ENCODE peak calls at places on chromosomes 7 and 10, in nine cellular contexts. F is bronchial epithelial cell; U is fibroblast of pulmonary artery; A is endothelial cell of umbilical vein; M is left ventricle myocardium inferior; P is Calu3; K is tibial nerve; N is CD4-positive, alpha-beta T cell; D is omental fat pad. R is an unnamed sample.

GRCh38 chr10:32205666-32206065 is 141.3 kb downstream of the EPC1 start:
- DNase-seq in P (no peak), U (peak), D (no peak), N (no peak), K (no peak), A (peak), M (no peak), F (no peak), R (no peak)

GRCh38 chr10:1050555-1050954 is 1.6 kb upstream of the IDI1 start:
- DNase-seq in U (no peak), A (no peak), P (peak), D (no peak), N (peak), F (peak), K (no peak), M (no peak), R (no peak)

GRCh38 chr7:17136156-17136555 is 162.3 kb upstream of the AHR start:
- DNase-seq in P (no peak), M (no peak), A (no peak), N (no peak), F (no peak), K (no peak), D (no peak), U (no peak), R (no peak)

GRCh38 chr10:2951235-2951835 is 116.0 kb upstream of the PFKP start:
- DNase-seq in N (no peak), M (no peak), A (no peak), K (no peak), P (no peak), U (no peak), F (no peak), D (no peak), R (no peak)

GRCh38 chr7:82674319-82674718 is 230.7 kb upstream of the CACNA2D1 start:
- DNase-seq in N (no peak), D (no peak), M (no peak), A (no peak), K (no peak), P (no peak), F (no peak), U (peak), R (no peak)

GRCh38 chr10:88159127-88159829 is 295.9 kb downstream of the PTEN start:
- DNase-seq in A (no peak), F (no peak), U (no peak), K (no peak), M (no peak), N (no peak), P (no peak), D (no peak), R (no peak)

GRCh38 chr10:29392376-29393021 is 103.6 kb downstream of the LYZL1 start:
- DNase-seq in N (peak), P (peak), M (no peak), A (peak), U (peak), K (peak), F (peak), D (no peak), R (no peak)

GRCh38 chr7:31744294-31744874 is 57.4 kb downstream of the PPP1R17 start:
- DNase-seq in D (peak), N (peak), M (peak), A (peak), U (peak), K (peak), P (peak), F (peak), R (peak)

GRCh38 chr10:74541375-74541774 is 285.0 kb upstream of the KAT6B start:
- DNase-seq in D (no peak), N (no peak), F (no peak), P (no peak), U (no peak), K (no peak), M (no peak), A (no peak), R (no peak)

GRCh38 chr7:3461923-3462322 is 160.9 kb downstream of the SDK1 start:
- DNase-seq in M (no peak), A (no peak), U (no peak), P (no peak), F (no peak), D (no peak), K (no peak), N (peak), R (no peak)

GRCh38 chr7:112892263-112892662 is 102.1 kb upstream of the TMEM168 start:
- DNase-seq in M (no peak), P (no peak), A (no peak), N (no peak), D (no peak), F (peak), K (no peak), U (peak), R (no peak)

GRCh38 chr10:95755511-95756004 is 405 bp upstream of the ENTPD1 start:
- DNase-seq in P (peak), U (peak), A (peak), N (no peak), F (no peak), K (no peak), D (no peak), M (peak), R (peak)

GRCh38 chr7:148783801-148784527 is 85.3 kb downstream of the CUL1 start:
- DNase-seq in F (peak), K (no peak), A (no peak), P (no peak), U (no peak), N (no peak), M (no peak), D (no peak), R (no peak)

GRCh38 chr7:91182819-91183405 is 81.3 kb upstream of the FZD1 start:
- DNase-seq in F (peak), P (no peak), U (peak), N (no peak), K (no peak), D (no peak), M (no peak), A (peak), R (no peak)

GRCh38 chr7:120055300-120055699 is 217.7 kb upstream of the KCND2 start:
- DNase-seq in N (no peak), K (no peak), A (no peak), D (no peak), P (peak), U (peak), F (peak), M (no peak), R (no peak)

GRCh38 chr7:81684513-81685262 is 85.2 kb downstream of the HGF start:
- DNase-seq in A (peak), P (peak), F (peak), M (peak), D (peak), K (peak), U (peak), N (no peak), R (peak)

GRCh38 chr7:104862719-104863118 is 151.3 kb upstream of the KMT2E start:
- DNase-seq in D (no peak), U (peak), K (no peak), N (no peak), P (no peak), M (no peak), F (no peak), A (no peak), R (no peak)

GRCh38 chr7:86469680-86470295 is 173.9 kb upstream of the GRM3 start:
- DNase-seq in P (peak), M (no peak), A (peak), D (peak), K (peak), U (peak), N (no peak), F (peak), R (no peak)

GRCh38 chr10:99172130-99172738 is 63.4 kb downstream of the HPSE2 start:
- DNase-seq in M (no peak), U (peak), F (peak), N (no peak), D (no peak), K (no peak), P (peak), A (peak), R (no peak)

GRCh38 chr7:40586197-40586596 is 451.4 kb downstream of the SUGCT start:
- DNase-seq in F (peak), A (peak), K (no peak), D (no peak), P (no peak), U (peak), N (no peak), M (no peak), R (no peak)

GRCh38 chr7:112069879-112070321 is 136.3 kb downstream of the DOCK4 start:
- DNase-seq in P (no peak), K (no peak), N (no peak), A (peak), F (peak), U (peak), D (no peak), M (no peak), R (no peak)

GRCh38 chr10:132247943-132248342 is 59.8 kb downstream of the STK32C start:
- DNase-seq in K (no peak), D (no peak), U (no peak), A (no peak), F (no peak), N (no peak), P (no peak), M (no peak), R (no peak)

GRCh38 chr7:14073988-14074387 is 84.5 kb upstream of the ETV1 start:
- DNase-seq in D (no peak), A (no peak), K (no peak), N (no peak), P (no peak), U (peak), F (no peak), M (no peak), R (no peak)

GRCh38 chr10:61937631-61938284 is 36.3 kb downstream of the ARID5B start:
- DNase-seq in U (peak), D (no peak), P (no peak), K (no peak), A (peak), N (no peak), M (no peak), F (peak), R (no peak)

GRCh38 chr7:117283371-117283770 is 39.5 kb downstream of the WNT2 start:
- DNase-seq in K (no peak), U (peak), A (no peak), F (peak), P (no peak), M (no peak), D (no peak), N (no peak), R (no peak)

GRCh38 chr7:142231716-142232115 is 26.1 kb downstream of the PRSS58 start:
- DNase-seq in A (no peak), U (no peak), P (peak), M (no peak), N (no peak), D (no peak), K (no peak), F (no peak), R (no peak)
- TF ChIP-seq CTCF in A (no peak), U (no peak), P (no peak), M (no peak), N (no peak), D (no peak), K (no peak), F (no peak), R (no peak)

GRCh38 chr10:20494474-20494873 is 402.6 kb downstream of the NEBL start:
- DNase-seq in U (peak), D (no peak), M (no peak), A (no peak), F (peak), N (no peak), K (no peak), P (no peak), R (no peak)

GRCh38 chr10:20489961-20490360 is 407.1 kb downstream of the NEBL start:
- DNase-seq in D (no peak), P (no peak), F (no peak), K (no peak), N (no peak), U (no peak), A (no peak), M (no peak), R (no peak)

GRCh38 chr10:20486791-20487190 is 410.3 kb downstream of the NEBL start:
- DNase-seq in F (no peak), M (no peak), U (no peak), D (no peak), A (no peak), P (no peak), K (no peak), N (no peak), R (no peak)

GRCh38 chr10:20492447-20492846 is 404.7 kb downstream of the NEBL start:
- DNase-seq in N (no peak), M (no peak), K (no peak), P (no peak), A (no peak), D (no peak), U (no peak), F (no peak), R (no peak)
- TF ChIP-seq CTCF in N (no peak), M (no peak), K (no peak), P (no peak), A (no peak), D (no peak), U (no peak), F (no peak), R (no peak)

GRCh38 chr10:15660990-15661389 is 58.7 kb downstream of the ITGA8 start:
- DNase-seq in D (no peak), U (no peak), K (no peak), F (no peak), A (no peak), N (no peak), M (no peak), P (no peak), R (no peak)
- TF ChIP-seq CTCF in D (no peak), U (no peak), K (no peak), F (no peak), A (no peak), N (no peak), M (no peak), P (no peak), R (no peak)

GRCh38 chr7:155069992-155070827 is at the start of gene HTR5A:
- DNase-seq in F (peak), A (peak), D (peak), U (peak), N (peak), M (peak), K (peak), P (peak), R (peak)
- TF ChIP-seq CTCF in F (no peak), A (no peak), D (no peak), U (no peak), N (no peak), M (no peak), K (no peak), P (no peak), R (no peak)

GRCh38 chr7:130896051-130896881 is 162.3 kb upstream of the KLF14 start:
- DNase-seq in D (no peak), M (no peak), N (no peak), U (peak), P (no peak), K (no peak), A (no peak), F (no peak), R (no peak)
- TF ChIP-seq CTCF in D (no peak), M (no peak), N (no peak), U (peak), P (no peak), K (no peak), A (peak), F (peak), R (no peak)

GRCh38 chr10:116798859-116799258 is 50.4 kb upstream of the ENO4 start:
- DNase-seq in D (no peak), M (no peak), K (no peak), P (no peak), U (no peak), A (no peak), F (no peak), N (no peak), R (no peak)

GRCh38 chr10:116800356-116800929 is 48.9 kb upstream of the ENO4 start:
- DNase-seq in U (no peak), F (no peak), N (no peak), P (no peak), K (no peak), A (no peak), D (no peak), M (no peak), R (no peak)

GRCh38 chr10:116802876-116803275 is 46.4 kb upstream of the ENO4 start:
- DNase-seq in U (no peak), F (no peak), N (no peak), D (no peak), M (no peak), K (no peak), P (no peak), A (no peak), R (no peak)

GRCh38 chr10:116802474-116802873 is 46.8 kb upstream of the ENO4 start:
- DNase-seq in A (no peak), P (no peak), U (no peak), N (no peak), M (no peak), D (no peak), F (no peak), K (no peak), R (no peak)

GRCh38 chr10:116801658-116802057 is 47.6 kb upstream of the ENO4 start:
- DNase-seq in A (no peak), P (no peak), N (no peak), U (no peak), D (no peak), F (no peak), M (no peak), K (no peak), R (no peak)
- TF ChIP-seq CTCF in A (no peak), P (no peak), N (no peak), U (no peak), D (no peak), F (no peak), M (no peak), K (no peak), R (no peak)

R was measured in lower lobe of right lung.